ENCODE peak calls at places on chromosome 6, in six cellular contexts. One of them, this sample, is unnamed.

GRCh38 chr6:88868559-88868860 is 94.9 kb downstream of the RNGTT start:
- DNase-seq in tibial artery: no peak
- DNase-seq in H4: no peak
- DNase-seq in stimulated activated CD8-positive, alpha-beta memory T cell treated with anti-CD3 and anti-CD28 coated beads, Interleukin-7, amount 100 ng/mL, for 1 hour: no peak
- DNase-seq in activated T-cell treated with anti-CD3 and anti-CD28 coated beads for 1 hour: no peak
- DNase-seq in fibroblast of the conjunctiva: no peak
- DNase-seq in this sample: no peak

GRCh38 chr6:134739299-134740090 is 210.4 kb downstream of the ALDH8A1 start:
- DNase-seq in tibial artery: no peak
- DNase-seq in H4: no peak
- DNase-seq in stimulated activated CD8-positive, alpha-beta memory T cell treated with anti-CD3 and anti-CD28 coated beads, Interleukin-7, amount 100 ng/mL, for 1 hour: no peak
- DNase-seq in activated T-cell treated with anti-CD3 and anti-CD28 coated beads for 1 hour: no peak
- DNase-seq in fibroblast of the conjunctiva: no peak
- DNase-seq in this sample: no peak

GRCh38 chr6:52503853-52504777 is 72.7 kb downstream of the TRAM2 start:
- DNase-seq in tibial artery: peak; percentile 98
- DNase-seq in H4: peak; percentile 99
- DNase-seq in stimulated activated CD8-positive, alpha-beta memory T cell treated with anti-CD3 and anti-CD28 coated beads, Interleukin-7, amount 100 ng/mL, for 1 hour: no peak
- DNase-seq in activated T-cell treated with anti-CD3 and anti-CD28 coated beads for 1 hour: no peak
- DNase-seq in fibroblast of the conjunctiva: peak; percentile 71
- DNase-seq in this sample: no peak

GRCh38 chr6:152975204-152975915 is 7.5 kb downstream of the FBXO5 start:
- DNase-seq in tibial artery: no peak
- DNase-seq in H4: no peak
- DNase-seq in stimulated activated CD8-positive, alpha-beta memory T cell treated with anti-CD3 and anti-CD28 coated beads, Interleukin-7, amount 100 ng/mL, for 1 hour: no peak
- DNase-seq in activated T-cell treated with anti-CD3 and anti-CD28 coated beads for 1 hour: no peak
- DNase-seq in fibroblast of the conjunctiva: no peak
- DNase-seq in this sample: no peak

GRCh38 chr6:36650848-36651247 is 27.7 kb upstream of the CDKN1A start:
- DNase-seq in tibial artery: no peak
- DNase-seq in H4: no peak
- DNase-seq in stimulated activated CD8-positive, alpha-beta memory T cell treated with anti-CD3 and anti-CD28 coated beads, Interleukin-7, amount 100 ng/mL, for 1 hour: no peak
- DNase-seq in activated T-cell treated with anti-CD3 and anti-CD28 coated beads for 1 hour: no peak
- DNase-seq in fibroblast of the conjunctiva: no peak
- DNase-seq in this sample: no peak

GRCh38 chr6:143451531-143451930 is 926 bp downstream of the PEX3 start:
- DNase-seq in tibial artery: no peak
- DNase-seq in H4: no peak
- DNase-seq in stimulated activated CD8-positive, alpha-beta memory T cell treated with anti-CD3 and anti-CD28 coated beads, Interleukin-7, amount 100 ng/mL, for 1 hour: no peak
- DNase-seq in activated T-cell treated with anti-CD3 and anti-CD28 coated beads for 1 hour: no peak
- DNase-seq in fibroblast of the conjunctiva: no peak
- DNase-seq in this sample: no peak

GRCh38 chr6:12962995-12963394 is 246.4 kb downstream of the PHACTR1 start:
- DNase-seq in tibial artery: no peak
- DNase-seq in H4: no peak
- DNase-seq in stimulated activated CD8-positive, alpha-beta memory T cell treated with anti-CD3 and anti-CD28 coated beads, Interleukin-7, amount 100 ng/mL, for 1 hour: no peak
- DNase-seq in activated T-cell treated with anti-CD3 and anti-CD28 coated beads for 1 hour: no peak
- DNase-seq in fibroblast of the conjunctiva: no peak
- DNase-seq in this sample: no peak

GRCh38 chr6:36946526-36946925 is 8.0 kb upstream of the PI16 start:
- DNase-seq in tibial artery: no peak
- DNase-seq in H4: no peak
- DNase-seq in stimulated activated CD8-positive, alpha-beta memory T cell treated with anti-CD3 and anti-CD28 coated beads, Interleukin-7, amount 100 ng/mL, for 1 hour: no peak
- DNase-seq in activated T-cell treated with anti-CD3 and anti-CD28 coated beads for 1 hour: no peak
- DNase-seq in fibroblast of the conjunctiva: no peak
- DNase-seq in this sample: no peak

This sample was measured in CD4-positive, alpha-beta T cell.